ENCODE peak calls at places on chromosome 18, in five cellular contexts. D is aorta, Z is BJ, Q is stomach, K is endodermal cell. O is an unnamed sample.
A peak's percentile ranks its signal among the peaks of the same experiment; 100 is the strongest.

GRCh38 chr18:45666520-45666919 is 51.2 kb downstream of the SLC14A2 start:
- DNase-seq in Z (no peak), D (no peak), K (no peak), Q (no peak), O (no peak)

GRCh38 chr18:75581336-75582121 is 154.0 kb upstream of the SMIM21 start:
- DNase-seq in Q (no peak), K (no peak), Z (peak; percentile 1), D (no peak), O (no peak)

GRCh38 chr18:23428821-23429220 is 24.3 kb upstream of the RIOK3 start:
- DNase-seq in K (no peak), Z (no peak), D (no peak), Q (no peak), O (no peak)

GRCh38 chr18:67733094-67733493 is 216.6 kb upstream of the DSEL start:
- DNase-seq in Q (no peak), D (no peak), Z (peak; percentile 10), K (no peak), O (peak; percentile 12)

GRCh38 chr18:62420151-62420512 is 95.0 kb downstream of the TNFRSF11A start:
- DNase-seq in D (no peak), Q (no peak), K (no peak), Z (no peak), O (no peak)

GRCh38 chr18:43073771-43074170 is 41.7 kb downstream of the RIT2 start:
- DNase-seq in K (no peak), Q (no peak), Z (no peak), D (no peak), O (no peak)

GRCh38 chr18:58230438-58231179 is 186.6 kb downstream of the NEDD4L start:
- DNase-seq in Z (no peak), Q (peak; percentile 55), D (no peak), K (no peak), O (no peak)

GRCh38 chr18:24396082-24396623 is 1.5 kb downstream of the OSBPL1A start:
- DNase-seq in Z (no peak), K (no peak), D (no peak), Q (no peak), O (no peak)

GRCh38 chr18:35159782-35160181 is 81.1 kb upstream of the ZNF397 start:
- DNase-seq in Z (no peak), K (no peak), D (no peak), Q (no peak), O (no peak)

GRCh38 chr18:24315170-24315569 is 82.5 kb downstream of the OSBPL1A start:
- DNase-seq in D (no peak), K (no peak), Q (no peak), Z (no peak), O (no peak)

GRCh38 chr18:58716046-58716766 is 44.9 kb downstream of the MALT1 start:
- DNase-seq in K (no peak), Z (no peak), D (no peak), Q (no peak), O (no peak)

GRCh38 chr18:14768241-14768640 is 20.3 kb downstream of the ANKRD30B start:
- DNase-seq in Z (no peak), D (no peak), Q (no peak), K (no peak), O (no peak)

GRCh38 chr18:79384151-79384807 is 11.5 kb upstream of the NFATC1 start:
- DNase-seq in Z (no peak), Q (no peak), K (no peak), D (no peak), O (no peak)

GRCh38 chr18:79402977-79403722 is 7.4 kb downstream of the NFATC1 start:
- DNase-seq in D (peak; percentile 93), K (peak; percentile 69), Z (no peak), Q (peak; percentile 61), O (no peak)

GRCh38 chr18:56891116-56891515 is 240.0 kb downstream of the WDR7 start:
- DNase-seq in D (no peak), K (no peak), Q (no peak), Z (no peak), O (no peak)

GRCh38 chr18:54181856-54182612 is 42.4 kb downstream of the MBD2 start:
- DNase-seq in K (no peak), Z (no peak), Q (no peak), D (no peak), O (no peak)

DNA sequence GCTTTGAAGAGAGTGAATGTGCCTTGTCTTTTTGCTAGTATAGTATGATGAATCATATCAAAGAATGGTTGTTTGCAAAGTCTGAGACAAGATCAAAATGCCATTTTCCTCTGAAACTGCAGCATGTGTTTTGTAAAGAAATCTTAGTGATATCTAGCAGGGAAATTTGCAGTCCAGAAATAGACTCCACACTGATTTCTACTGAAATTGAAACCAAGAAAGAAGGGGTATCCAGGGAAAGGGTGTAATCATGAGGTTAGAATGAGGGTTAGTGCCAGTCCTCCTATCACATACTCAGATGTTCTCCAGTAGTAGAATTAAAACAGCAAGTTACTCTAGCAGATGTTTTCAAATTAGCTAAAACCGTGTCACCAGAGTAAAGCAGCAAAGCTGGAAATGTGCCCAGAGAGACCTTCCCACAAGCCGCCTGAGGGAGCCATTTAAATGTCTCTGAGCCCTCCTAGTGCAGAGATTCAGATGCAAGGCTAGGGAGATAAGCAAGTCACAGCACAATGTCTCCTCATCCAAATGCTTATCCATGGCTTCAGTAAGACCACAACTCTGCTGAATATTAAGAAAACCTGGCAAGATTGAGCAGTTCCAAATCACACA is 4.9 kb downstream of the DLGAP1 start:
- DNase-seq in Z (no peak), Q (no peak), K (no peak), D (no peak), O (no peak)
- H3K4me3 ChIP-seq in Z (no peak overlapping the region), Q (no peak overlapping the region), K (peak overlapping the region; percentile 47), D (no peak overlapping the region), O (no peak overlapping the region)

GRCh38 chr18:47174545-47175116 is 1.5 kb downstream of the IER3IP1 start:
- DNase-seq in Z (no peak), Q (no peak), D (no peak), K (no peak), O (no peak)
- H3K4me3 ChIP-seq in Z (peak overlapping the region; percentile 95), Q (peak overlapping the region; percentile 94), D (peak overlapping the region; percentile 95), K (peak overlapping the region; percentile 97), O (peak overlapping the region; percentile 87)

GRCh38 chr18:7272268-7273049 is 41.6 kb downstream of the LRRC30 start:
- DNase-seq in D (peak; percentile 78), Z (no peak), Q (peak; percentile 60), K (peak; percentile 85), O (peak; percentile 31)
- H3K4me3 ChIP-seq in D (no peak overlapping the region), Z (no peak overlapping the region), Q (peak overlapping the region; percentile 7), K (no peak overlapping the region), O (no peak overlapping the region)

GRCh38 chr18:9055626-9056025 is 46.9 kb upstream of the NDUFV2 start:
- DNase-seq in Z (no peak), K (peak; percentile 3), D (no peak), Q (no peak), O (no peak)
- H3K4me3 ChIP-seq in Z (no peak overlapping the region), K (no peak overlapping the region), D (no peak overlapping the region), Q (no peak overlapping the region), O (no peak overlapping the region)

GRCh38 chr18:59848002-59848401 is 51.8 kb upstream of the PMAIP1 start:
- DNase-seq in Z (no peak), K (no peak), D (no peak), Q (no peak), O (no peak)

GRCh38 chr18:59851784-59852399 is 47.9 kb upstream of the PMAIP1 start:
- DNase-seq in Q (no peak), D (no peak), K (no peak), Z (no peak), O (no peak)

GRCh38 chr18:59853380-59853779 is 46.4 kb upstream of the PMAIP1 start:
- DNase-seq in Z (no peak), D (no peak), Q (no peak), K (no peak), O (no peak)

GRCh38 chr18:59846814-59847490 is 52.8 kb upstream of the PMAIP1 start:
- DNase-seq in Z (peak; percentile 30), K (peak; percentile 66), D (no peak), Q (peak; percentile 73), O (peak; percentile 24)

GRCh38 chr18:59852548-59852947 is 47.2 kb upstream of the PMAIP1 start:
- DNase-seq in Z (no peak), Q (no peak), K (no peak), D (no peak), O (no peak)
- H3K4me3 ChIP-seq in Z (no peak overlapping the region), Q (no peak overlapping the region), K (no peak overlapping the region), D (no peak overlapping the region), O (no peak overlapping the region)

GRCh38 chr18:31325051-31325450 is 7.1 kb downstream of the DSG1 start:
- DNase-seq in Q (no peak), Z (no peak), K (no peak), D (no peak), O (no peak)

GRCh38 chr18:31329787-31330438 is 12.0 kb downstream of the DSG1 start:
- DNase-seq in Z (no peak), D (no peak), Q (no peak), K (no peak), O (no peak)
- H3K4me3 ChIP-seq in Z (no peak overlapping the region), D (no peak overlapping the region), Q (no peak overlapping the region), K (no peak overlapping the region), O (no peak overlapping the region)

GRCh38 chr18:48779462-48779861 is 171.3 kb downstream of the SMAD7 start:
- DNase-seq in D (no peak), K (no peak), Z (no peak), Q (no peak), O (no peak)

GRCh38 chr18:48781990-48782368 is 168.8 kb downstream of the SMAD7 start:
- DNase-seq in D (no peak), K (no peak), Q (no peak), Z (no peak), O (no peak)

GRCh38 chr18:48782381-48782841 is 168.4 kb downstream of the SMAD7 start:
- DNase-seq in Z (no peak), K (no peak), D (peak; percentile 87), Q (no peak), O (no peak)

GRCh38 chr18:48780151-48781001 is 170.4 kb downstream of the SMAD7 start:
- DNase-seq in D (peak; percentile 74), Z (no peak), Q (no peak), K (no peak), O (no peak)

DNA sequence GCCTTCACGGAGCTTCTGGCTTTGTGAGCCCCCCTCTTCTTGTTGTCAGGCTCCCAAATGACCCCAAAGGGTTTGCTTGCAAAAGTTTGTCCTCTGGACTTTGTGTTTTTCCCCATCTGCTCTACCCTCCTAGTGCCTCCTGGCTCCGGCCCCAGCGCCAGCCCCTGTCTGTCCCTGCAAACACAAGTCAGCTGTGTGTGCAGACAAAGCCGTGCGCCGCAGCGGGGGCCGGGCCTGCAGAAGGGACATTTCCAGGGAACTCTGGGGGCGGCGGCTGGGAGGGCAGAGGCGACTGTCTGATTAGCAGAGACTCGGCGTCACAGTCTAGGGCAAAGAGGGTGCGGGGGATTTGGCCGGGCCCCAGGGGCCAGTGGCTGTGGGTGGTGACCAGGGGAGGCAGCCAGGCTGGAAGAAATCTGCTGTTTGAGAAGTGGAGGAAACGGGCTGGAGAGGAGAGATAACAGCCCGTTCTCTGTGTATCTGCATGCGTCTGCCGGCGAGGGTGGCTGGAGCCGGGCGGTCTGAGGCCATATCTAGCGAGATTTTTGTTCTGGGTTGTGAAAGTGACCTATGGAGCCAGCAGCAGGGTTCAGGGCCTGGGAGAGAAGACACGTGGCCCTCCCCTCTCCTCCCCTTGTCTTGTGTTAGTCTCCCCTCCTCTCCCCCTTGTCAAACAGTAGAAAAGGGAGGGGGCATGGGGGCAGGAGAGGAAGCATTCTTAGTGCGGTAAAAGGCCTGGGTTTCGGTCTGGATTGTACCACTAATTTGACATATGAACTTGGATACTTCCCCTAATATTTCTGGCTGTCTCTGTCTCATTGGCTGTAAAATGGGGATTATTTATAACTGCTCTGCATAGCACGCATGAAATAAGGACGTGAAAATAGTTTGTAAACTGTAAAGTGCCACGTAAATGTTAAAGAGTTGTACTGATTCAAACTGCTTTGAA is 169.4 kb downstream of the SMAD7 start:
- DNase-seq in D (peak; percentile 97), Q (peak; percentile 79), Z (no peak), K (no peak), O (no peak)
- H3K4me3 ChIP-seq in D (no peak overlapping the region), Q (peak overlapping the region; percentile 19), Z (no peak overlapping the region), K (no peak overlapping the region), O (no peak overlapping the region)